ENCODE peak calls at places on chromosomes 4 and X, in nine cellular contexts. Y is naive thymus-derived CD4-positive, alpha-beta T cell; Q is cardiac muscle cell; N is dorsolateral prefrontal cortex; Z is CD8-positive, alpha-beta memory T cell; G is HepG2; T is Caco-2; H is right cardiac atrium; X is upper lobe of left lung. A is an unnamed sample. For H3K27me3, the result is how much of the 10 kb centered on the place peaks cover.

GRCh38 chr4:667545-667925 is 6.5 kb downstream of the ATP5ME start:
- DNase-seq in Q (no peak), N (no peak), Y (no peak), X (no peak), Z (no peak), G (no peak), T (no peak), H (no peak), A (no peak)

GRCh38 chr4:182339246-182339645 is 96.0 kb downstream of the TENM3 start:
- DNase-seq in Z (no peak), X (no peak), Y (no peak), N (no peak), G (no peak), T (no peak), H (no peak), Q (no peak), A (no peak)

GRCh38 chrX:135536883-135537282 is 16.4 kb downstream of the INTS6L start:
- DNase-seq in Y (peak), X (no peak), Z (no peak), N (no peak), G (no peak), T (no peak), Q (no peak), H (no peak), A (no peak)

GRCh38 chrX:34658316-34658715 is 1.2 kb upstream of the TMEM47 start:
- DNase-seq in G (no peak), N (no peak), Z (no peak), Q (peak), Y (no peak), X (no peak), H (no peak), T (no peak), A (no peak)

GRCh38 chr4:16237715-16238114 is 11.4 kb upstream of the TAPT1 start:
- DNase-seq in X (peak), Q (no peak), T (no peak), H (no peak), Z (no peak), N (no peak), G (no peak), Y (no peak), A (no peak)

GRCh38 chr4:26088433-26088928 is 174.5 kb downstream of the SMIM20 start:
- DNase-seq in Z (no peak), Y (no peak), N (no peak), H (no peak), Q (peak), G (no peak), X (no peak), T (no peak), A (no peak)

GRCh38 chr4:91243132-91243531 is 1060.6 kb upstream of the GRID2 start:
- DNase-seq in X (peak), T (no peak), Q (peak), N (no peak), Z (no peak), G (no peak), H (peak), Y (no peak), A (peak)

GRCh38 chr4:11525085-11525484 is 96.4 kb upstream of the HS3ST1 start:
- DNase-seq in G (no peak), Q (no peak), T (no peak), Z (no peak), Y (no peak), H (no peak), X (no peak), N (no peak), A (no peak)

GRCh38 chrX:133335027-133335426 is 80.3 kb downstream of the GPC4 start:
- DNase-seq in T (peak), N (no peak), Q (peak), H (no peak), Z (no peak), G (no peak), X (no peak), Y (peak), A (no peak)

GRCh38 chr4:112765317-112765989 is 128.5 kb downstream of the LARP7 start:
- DNase-seq in T (peak), H (no peak), G (peak), X (no peak), Q (peak), Z (no peak), N (no peak), Y (no peak), A (no peak)

GRCh38 chr4:8912089-8912455 is 40.4 kb upstream of the HMX1 start:
- DNase-seq in T (no peak), Q (no peak), Y (no peak), H (no peak), Z (no peak), G (no peak), X (no peak), N (no peak), A (no peak)

GRCh38 chrX:1212532-1212931 is at the start of gene CRLF2:
- DNase-seq in N (no peak), G (no peak), Q (no peak), Z (no peak), T (no peak), Y (no peak), X (no peak), H (no peak), A (no peak)

GRCh38 chr4:106584590-106584989 is 216.0 kb upstream of the GIMD1 start:
- DNase-seq in N (no peak), H (no peak), X (no peak), G (no peak), Z (no peak), Y (no peak), Q (peak), T (no peak), A (no peak)
- H3K27me3 ChIP-seq in N (under half), H (under half), X (under half), G (under half), Z (under half), Y (under half), Q (under half), T (under half), A (under half)

DNA sequence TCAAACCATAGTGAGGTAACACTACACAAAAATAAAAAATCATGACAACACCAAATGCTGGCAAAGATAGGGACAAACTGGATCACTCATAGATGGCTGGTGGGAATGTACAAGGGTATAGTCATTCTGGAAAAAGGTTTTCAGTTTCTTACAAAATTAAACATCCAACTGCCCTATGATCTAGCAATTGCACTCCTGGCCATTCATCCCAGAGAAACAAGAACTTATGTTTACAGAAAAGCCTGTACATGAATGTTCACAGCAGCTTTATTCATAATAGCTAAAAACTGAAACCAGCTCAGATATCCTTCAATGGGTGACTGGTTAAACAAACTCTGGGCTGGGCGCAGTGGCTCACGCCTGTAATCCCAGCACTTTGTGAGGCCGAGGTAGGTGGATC is 43.3 kb downstream of the NYX start:
- DNase-seq in Y (no peak), H (no peak), N (no peak), G (no peak), X (peak), Z (no peak), Q (no peak), T (no peak), A (no peak)
- H3K27me3 ChIP-seq in Y (under half), H (under half), N (under half), G (under half), X (under half), Z (under half), Q (under half), T (under half), A (under half)

GRCh38 chr4:165375465-165375864 is 3.3 kb upstream of the CPE start:
- DNase-seq in Y (no peak), H (no peak), G (no peak), T (no peak), Z (no peak), Q (no peak), N (no peak), X (no peak), A (no peak)

GRCh38 chr4:165379662-165380061 is 854 bp downstream of the CPE start:
- DNase-seq in Y (no peak), G (peak), N (peak), T (no peak), X (no peak), H (peak), Q (peak), Z (no peak), A (peak)

GRCh38 chr4:165381821-165382373 is 3.1 kb downstream of the CPE start:
- DNase-seq in T (no peak), Q (no peak), G (no peak), H (no peak), Y (no peak), Z (no peak), X (no peak), N (no peak), A (no peak)

GRCh38 chr4:165378398-165378762 is 428 bp upstream of the CPE start:
- DNase-seq in Z (no peak), Q (no peak), N (no peak), Y (no peak), H (no peak), G (no peak), X (no peak), T (no peak), A (no peak)

DNA sequence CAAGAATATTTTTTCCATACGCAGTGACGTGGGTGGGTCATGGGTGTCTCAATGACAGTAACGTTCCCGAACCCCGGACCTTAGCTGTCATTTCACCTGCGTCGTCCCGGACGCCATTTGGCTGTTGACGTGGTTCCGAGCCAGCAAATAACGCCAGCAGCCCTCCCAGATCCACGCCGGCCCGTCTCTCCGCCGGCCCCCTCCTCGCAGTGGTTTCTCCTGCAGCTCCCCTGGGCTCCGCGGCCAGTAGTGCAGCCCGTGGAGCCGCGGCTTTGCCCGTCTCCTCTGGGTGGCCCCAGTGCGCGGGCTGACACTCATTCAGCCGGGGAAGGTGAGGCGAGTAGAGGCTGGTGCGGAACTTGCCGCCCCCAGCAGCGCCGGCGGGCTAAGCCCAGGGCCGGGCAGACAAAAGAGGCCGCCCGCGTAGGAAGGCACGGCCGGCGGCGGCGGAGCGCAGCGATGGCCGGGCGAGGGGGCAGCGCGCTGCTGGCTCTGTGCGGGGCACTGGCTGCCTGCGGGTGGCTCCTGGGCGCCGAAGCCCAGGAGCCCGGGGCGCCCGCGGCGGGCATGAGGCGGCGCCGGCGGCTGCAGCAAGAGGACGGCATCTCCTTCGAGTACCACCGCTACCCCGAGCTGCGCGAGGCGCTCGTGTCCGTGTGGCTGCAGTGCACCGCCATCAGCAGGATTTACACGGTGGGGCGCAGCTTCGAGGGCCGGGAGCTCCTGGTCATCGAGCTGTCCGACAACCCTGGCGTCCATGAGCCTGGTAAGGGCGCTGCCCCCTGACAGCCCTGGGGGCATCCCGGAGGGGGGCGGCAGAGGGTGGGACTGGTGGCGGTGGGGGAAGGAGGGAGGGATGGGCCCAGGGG is at the start of gene CPE:
- DNase-seq in X (peak), T (peak), N (peak), Z (peak), G (peak), Y (peak), Q (peak), H (peak), A (peak)
- H3K27me3 ChIP-seq in X (under half), T (under half), N (under half), Z (under half), G (under half), Y (under half), Q (under half), H (under half), A (under half)

GRCh38 chrX:150329888-150330287 is 33.2 kb upstream of the MAMLD1 start:
- DNase-seq in G (no peak), Z (no peak), T (no peak), X (no peak), N (no peak), Q (no peak), Y (no peak), H (no peak), A (no peak)
- H3K27me3 ChIP-seq in G (under half), Z (under half), T (under half), X (under half), N (under half), Q (under half), Y (under half), H (under half), A (under half)

DNA sequence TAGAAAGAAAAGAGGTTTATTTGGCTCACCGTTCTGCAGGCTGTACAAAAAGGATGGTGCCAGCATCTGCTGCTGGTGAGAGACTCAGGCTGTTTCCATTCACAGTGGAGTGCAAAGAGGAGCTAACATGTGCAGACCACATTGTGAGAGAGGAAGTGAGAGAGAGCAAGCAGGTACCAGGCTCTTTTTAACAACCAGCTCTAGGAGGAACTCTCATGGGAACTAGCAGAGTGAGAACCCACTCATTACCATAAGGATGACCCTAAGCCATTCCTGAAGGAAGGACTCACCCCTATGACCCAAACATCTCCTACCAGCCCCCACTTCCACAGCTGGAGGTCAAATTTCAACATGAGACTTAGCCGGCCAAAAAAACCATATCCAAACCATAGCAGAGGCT is 158.6 kb upstream of the ADGRL3 start:
- DNase-seq in Q (no peak), H (no peak), T (no peak), N (no peak), Y (no peak), G (no peak), Z (no peak), X (no peak), A (no peak)
- H3K27me3 ChIP-seq in Q (under half), H (under half), T (under half), N (under half), Y (under half), G (under half), Z (under half), X (under half), A (under half)

DNA sequence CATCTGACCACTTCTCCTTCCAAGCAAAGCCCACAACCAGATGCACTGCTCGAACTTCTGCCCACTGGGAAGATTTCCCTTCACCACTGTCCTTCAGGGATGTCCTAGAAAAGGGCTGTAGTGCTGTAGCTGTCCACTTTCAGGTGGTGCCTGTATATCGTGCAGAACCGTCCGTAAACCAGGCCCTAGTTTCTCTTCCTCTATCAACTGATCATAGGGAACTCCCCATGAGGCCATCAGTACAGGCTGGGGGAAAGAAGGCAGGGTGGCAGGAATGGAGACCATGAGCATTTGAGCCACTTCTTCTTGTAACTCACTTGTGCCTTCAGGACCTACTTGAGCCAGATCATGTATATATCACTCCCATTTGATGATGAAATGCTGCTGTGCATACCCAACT is 57.3 kb upstream of the FAM9B start:
- DNase-seq in H (no peak), Q (no peak), T (no peak), Z (no peak), Y (no peak), N (no peak), G (no peak), X (no peak), A (no peak)
- H3K27me3 ChIP-seq in H (under half), Q (under half), T (under half), Z (under half), Y (under half), N (under half), G (under half), X (under half), A (under half)

DNA sequence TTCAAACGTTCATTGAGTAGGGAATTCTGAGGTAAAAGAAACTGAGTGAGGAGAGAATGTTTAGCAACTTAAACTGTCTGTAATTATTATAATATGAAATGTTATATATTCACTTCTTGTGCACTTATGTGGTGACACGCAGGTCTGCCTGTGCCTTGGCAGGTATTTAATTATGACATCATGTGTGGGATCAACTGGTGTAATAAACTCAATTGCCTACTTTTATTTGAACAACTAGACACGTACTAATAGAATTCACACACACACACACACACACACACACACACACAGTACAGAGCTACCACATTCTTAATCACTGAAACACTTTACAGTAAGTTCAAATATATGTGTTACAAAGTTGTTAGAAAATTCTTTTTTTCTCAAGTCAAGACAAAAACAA is 20.7 kb upstream of the SLC25A31 start:
- DNase-seq in N (no peak), G (no peak), X (no peak), T (no peak), Z (no peak), Q (peak), H (no peak), Y (no peak), A (no peak)
- H3K27me3 ChIP-seq in N (under half), G (under half), X (under half), T (under half), Z (under half), Q (under half), H (under half), Y (under half), A (under half)

A was measured in thyroid gland.